ENCODE peak calls at places on chromosome 15, in five cellular contexts. One of them, this sample, is unnamed.

GRCh38 chr15:70356062-70356860 is 258.5 kb upstream of the TLE3 start:
- DNase-seq in HepG2: no peak
- DNase-seq in H1: no peak
- DNase-seq in NT2/D1: no peak
- DNase-seq in GM12878: no peak
- DNase-seq in this sample: no peak

GRCh38 chr15:78341057-78341763 is 1.1 kb downstream of the CRABP1 start:
- DNase-seq in HepG2: no peak
- DNase-seq in H1: no peak
- DNase-seq in NT2/D1: no peak
- DNase-seq in GM12878: no peak
- DNase-seq in this sample: no peak

GRCh38 chr15:83292317-83292716 is 7.9 kb upstream of the BNC1 start:
- DNase-seq in HepG2: no peak
- DNase-seq in H1: no peak
- DNase-seq in NT2/D1: no peak
- DNase-seq in GM12878: no peak
- DNase-seq in this sample: no peak

GRCh38 chr15:33194704-33195261 is at the start of gene FMN1:
- DNase-seq in HepG2: no peak
- DNase-seq in H1: peak
- DNase-seq in NT2/D1: peak
- DNase-seq in GM12878: peak
- DNase-seq in this sample: peak

GRCh38 chr15:68231102-68231818 is 1.7 kb upstream of the CLN6 start:
- DNase-seq in HepG2: no peak
- DNase-seq in H1: no peak
- DNase-seq in NT2/D1: no peak
- DNase-seq in GM12878: no peak
- DNase-seq in this sample: peak

GRCh38 chr15:40250771-40251454 is 12.1 kb downstream of the PAK6 start:
- DNase-seq in HepG2: no peak
- DNase-seq in H1: no peak
- DNase-seq in NT2/D1: no peak
- DNase-seq in GM12878: no peak
- DNase-seq in this sample: no peak

GRCh38 chr15:74315626-74316025 is 51.8 kb downstream of the CYP11A1 start:
- DNase-seq in HepG2: no peak
- DNase-seq in H1: no peak
- DNase-seq in NT2/D1: no peak
- DNase-seq in GM12878: peak
- DNase-seq in this sample: no peak

GRCh38 chr15:33243393-33243792 is 48.9 kb upstream of the FMN1 start:
- DNase-seq in HepG2: no peak
- DNase-seq in H1: no peak
- DNase-seq in NT2/D1: no peak
- DNase-seq in GM12878: no peak
- DNase-seq in this sample: no peak

GRCh38 chr15:25469377-25469776 is 30.6 kb upstream of the UBE3A start:
- DNase-seq in HepG2: no peak
- DNase-seq in H1: no peak
- DNase-seq in NT2/D1: no peak
- DNase-seq in GM12878: no peak
- DNase-seq in this sample: no peak

GRCh38 chr15:62786123-62786825 is 256.3 kb upstream of the TPM1 start:
- DNase-seq in HepG2: no peak
- DNase-seq in H1: no peak
- DNase-seq in NT2/D1: no peak
- DNase-seq in GM12878: no peak
- DNase-seq in this sample: no peak

GRCh38 chr15:78101423-78102105 is 9.2 kb downstream of the SH2D7 start:
- DNase-seq in HepG2: no peak
- DNase-seq in H1: no peak
- DNase-seq in NT2/D1: no peak
- DNase-seq in GM12878: no peak
- DNase-seq in this sample: no peak

GRCh38 chr15:27398631-27399030 is 427.6 kb downstream of the GABRG3 start:
- DNase-seq in HepG2: peak
- DNase-seq in H1: no peak
- DNase-seq in NT2/D1: no peak
- DNase-seq in GM12878: no peak
- DNase-seq in this sample: no peak

GRCh38 chr15:35325374-35325941 is 220.5 kb downstream of the DPH6 start:
- DNase-seq in HepG2: no peak
- DNase-seq in H1: no peak
- DNase-seq in NT2/D1: no peak
- DNase-seq in GM12878: no peak
- DNase-seq in this sample: no peak

GRCh38 chr15:43509923-43510229 is 7.5 kb upstream of the MAP1A start:
- DNase-seq in HepG2: no peak
- DNase-seq in H1: no peak
- DNase-seq in NT2/D1: no peak
- DNase-seq in GM12878: no peak
- DNase-seq in this sample: no peak

GRCh38 chr15:70121656-70122297 is 24.1 kb upstream of the TLE3 start:
- DNase-seq in HepG2: no peak
- DNase-seq in H1: no peak
- DNase-seq in NT2/D1: no peak
- DNase-seq in GM12878: no peak
- DNase-seq in this sample: no peak

GRCh38 chr15:88127477-88127799 is 129.1 kb downstream of the NTRK3 start:
- DNase-seq in HepG2: no peak
- DNase-seq in H1: no peak
- DNase-seq in NT2/D1: no peak
- DNase-seq in GM12878: no peak
- DNase-seq in this sample: no peak

GRCh38 chr15:85008474-85009260 is 27.0 kb downstream of the PDE8A start:
- DNase-seq in HepG2: no peak
- DNase-seq in H1: no peak
- DNase-seq in NT2/D1: no peak
- DNase-seq in GM12878: no peak
- DNase-seq in this sample: no peak

GRCh38 chr15:91235376-91235775 is 135.3 kb downstream of the SV2B start:
- DNase-seq in HepG2: no peak
- DNase-seq in H1: no peak
- DNase-seq in NT2/D1: no peak
- DNase-seq in GM12878: no peak
- DNase-seq in this sample: no peak

GRCh38 chr15:57559875-57560274 is 31.8 kb upstream of the MYZAP start:
- DNase-seq in HepG2: peak
- DNase-seq in H1: peak
- DNase-seq in NT2/D1: peak
- DNase-seq in GM12878: no peak
- DNase-seq in this sample: peak

DNA sequence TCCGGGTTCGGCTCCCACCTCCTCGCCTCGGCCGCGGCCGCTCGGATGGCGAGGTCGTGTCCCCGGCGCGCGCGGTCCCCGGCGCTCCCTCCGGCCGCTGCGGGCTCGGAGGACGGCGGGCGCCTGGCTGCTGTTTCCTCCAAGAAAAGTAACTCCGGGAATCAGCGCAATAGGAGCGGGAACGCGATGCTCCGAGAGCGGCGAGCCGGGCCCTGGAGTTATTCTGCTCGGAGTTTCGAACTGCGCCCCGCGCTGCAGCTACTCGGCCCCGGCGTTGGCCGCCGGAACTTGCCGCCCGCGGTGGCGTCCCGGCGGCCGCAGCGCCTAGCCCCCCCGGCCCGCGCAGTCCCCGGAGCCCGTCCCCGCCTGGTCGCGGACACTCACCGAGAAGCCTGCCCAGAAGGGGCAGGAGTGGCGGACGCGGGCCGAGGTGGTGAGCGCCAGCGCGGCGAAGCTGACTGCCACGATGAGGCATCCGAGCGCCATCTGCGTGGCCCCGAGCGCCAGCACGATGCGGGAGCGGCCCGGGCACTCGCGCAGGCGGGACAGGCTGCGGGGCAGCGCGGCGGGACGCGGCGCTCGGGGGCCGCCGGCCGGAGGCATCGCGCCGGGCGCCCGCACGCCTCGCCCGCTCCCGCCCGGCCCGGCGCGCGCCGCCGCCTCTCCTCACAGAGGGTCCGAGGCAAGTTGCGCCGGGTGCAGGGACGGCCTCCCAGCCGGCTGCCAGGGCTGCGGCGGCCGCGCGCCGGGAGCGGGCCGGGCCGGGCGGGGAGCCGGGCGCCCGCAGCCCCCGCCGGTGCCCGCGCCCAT is 251.9 kb downstream of the TJP1 start:
- DNase-seq in HepG2: no peak
- DNase-seq in H1: no peak
- DNase-seq in NT2/D1: no peak
- DNase-seq in GM12878: no peak
- DNase-seq in this sample: peak
- TF ChIP-seq SUZ12 in HepG2: no peak
- TF ChIP-seq SUZ12 in H1: no peak
- TF ChIP-seq SUZ12 in NT2/D1: no peak
- TF ChIP-seq SUZ12 in GM12878: peak
- TF ChIP-seq SUZ12 in this sample: no peak

DNA sequence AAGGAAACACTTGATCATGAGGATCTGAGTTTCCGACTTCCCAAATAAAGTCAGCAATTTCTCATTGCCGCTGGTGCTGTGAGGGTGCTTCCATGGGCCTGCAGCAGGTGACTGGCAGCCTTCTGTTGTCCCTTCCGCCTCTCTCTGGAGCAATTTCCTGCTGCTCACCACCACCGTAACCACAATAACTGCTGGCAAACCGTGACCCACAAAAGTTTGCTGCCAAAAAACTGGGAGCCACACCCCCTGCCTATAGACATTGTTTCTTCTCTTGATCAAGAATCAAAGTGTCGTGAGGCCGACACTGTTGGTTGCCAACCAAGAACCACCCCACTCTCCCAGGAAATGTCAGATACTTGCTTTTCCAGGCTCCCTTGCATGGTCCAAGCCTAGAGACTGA is 164.0 kb downstream of the NR2F2 start:
- DNase-seq in HepG2: no peak
- DNase-seq in H1: no peak
- DNase-seq in NT2/D1: no peak
- DNase-seq in GM12878: no peak
- DNase-seq in this sample: no peak
- TF ChIP-seq SUZ12 in HepG2: no peak
- TF ChIP-seq SUZ12 in H1: no peak
- TF ChIP-seq SUZ12 in NT2/D1: no peak
- TF ChIP-seq SUZ12 in GM12878: no peak
- TF ChIP-seq SUZ12 in this sample: no peak

DNA sequence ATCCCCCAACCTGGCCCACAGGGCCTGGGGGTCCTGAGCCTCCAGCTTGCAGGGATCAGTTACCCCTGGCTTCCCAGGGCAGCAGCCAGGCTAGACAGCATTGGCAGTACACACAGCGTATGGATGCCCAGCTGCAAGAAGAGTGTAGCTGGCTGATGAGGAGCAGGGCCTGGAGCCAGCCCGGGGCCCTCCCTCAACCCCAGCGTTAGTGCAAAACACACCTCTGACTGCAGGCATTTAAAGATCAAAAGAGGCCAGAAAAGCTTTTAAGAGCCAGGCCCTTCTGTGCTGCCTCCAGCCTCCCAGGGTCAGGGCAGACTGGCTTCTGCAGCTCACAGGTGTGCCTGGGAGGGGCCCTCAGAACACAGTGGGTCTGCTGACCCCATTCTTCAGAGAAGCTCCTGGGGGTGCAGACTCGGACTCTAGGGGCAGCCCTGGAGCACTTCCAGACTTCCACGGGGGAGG is 110.6 kb downstream of the ETFA start:
- DNase-seq in HepG2: no peak
- DNase-seq in H1: no peak
- DNase-seq in NT2/D1: no peak
- DNase-seq in GM12878: no peak
- DNase-seq in this sample: no peak
- TF ChIP-seq SUZ12 in HepG2: no peak
- TF ChIP-seq SUZ12 in H1: no peak
- TF ChIP-seq SUZ12 in NT2/D1: no peak
- TF ChIP-seq SUZ12 in GM12878: no peak
- TF ChIP-seq SUZ12 in this sample: no peak

GRCh38 chr15:89781891-89782618 is 5.9 kb downstream of the MESP2 start:
- DNase-seq in HepG2: peak
- DNase-seq in H1: no peak
- DNase-seq in NT2/D1: no peak
- DNase-seq in GM12878: no peak
- DNase-seq in this sample: no peak
- TF ChIP-seq SUZ12 in HepG2: no peak
- TF ChIP-seq SUZ12 in H1: no peak
- TF ChIP-seq SUZ12 in NT2/D1: no peak
- TF ChIP-seq SUZ12 in GM12878: no peak
- TF ChIP-seq SUZ12 in this sample: no peak

GRCh38 chr15:41942886-41943285 is 29.5 kb downstream of the EHD4 start:
- DNase-seq in HepG2: no peak
- DNase-seq in H1: no peak
- DNase-seq in NT2/D1: no peak
- DNase-seq in GM12878: no peak
- DNase-seq in this sample: no peak

GRCh38 chr15:41940441-41940857 is 31.9 kb downstream of the EHD4 start:
- DNase-seq in HepG2: peak
- DNase-seq in H1: no peak
- DNase-seq in NT2/D1: no peak
- DNase-seq in GM12878: no peak
- DNase-seq in this sample: no peak

GRCh38 chr15:41939986-41940385 is 32.4 kb downstream of the EHD4 start:
- DNase-seq in HepG2: no peak
- DNase-seq in H1: no peak
- DNase-seq in NT2/D1: no peak
- DNase-seq in GM12878: no peak
- DNase-seq in this sample: no peak

GRCh38 chr15:41943543-41944312 is 28.6 kb downstream of the EHD4 start:
- DNase-seq in HepG2: no peak
- DNase-seq in H1: no peak
- DNase-seq in NT2/D1: no peak
- DNase-seq in GM12878: no peak
- DNase-seq in this sample: no peak

GRCh38 chr15:41941644-41942415 is 30.5 kb downstream of the EHD4 start:
- DNase-seq in HepG2: no peak
- DNase-seq in H1: no peak
- DNase-seq in NT2/D1: peak
- DNase-seq in GM12878: no peak
- DNase-seq in this sample: no peak
- TF ChIP-seq SUZ12 in HepG2: no peak
- TF ChIP-seq SUZ12 in H1: no peak
- TF ChIP-seq SUZ12 in NT2/D1: no peak
- TF ChIP-seq SUZ12 in GM12878: no peak
- TF ChIP-seq SUZ12 in this sample: no peak

GRCh38 chr15:75349851-75350588 is 3.2 kb downstream of the NEIL1 start:
- DNase-seq in HepG2: no peak
- DNase-seq in H1: no peak
- DNase-seq in NT2/D1: no peak
- DNase-seq in GM12878: peak
- DNase-seq in this sample: no peak
- TF ChIP-seq SUZ12 in HepG2: no peak
- TF ChIP-seq SUZ12 in H1: no peak
- TF ChIP-seq SUZ12 in NT2/D1: no peak
- TF ChIP-seq SUZ12 in GM12878: no peak
- TF ChIP-seq SUZ12 in this sample: no peak

DNA sequence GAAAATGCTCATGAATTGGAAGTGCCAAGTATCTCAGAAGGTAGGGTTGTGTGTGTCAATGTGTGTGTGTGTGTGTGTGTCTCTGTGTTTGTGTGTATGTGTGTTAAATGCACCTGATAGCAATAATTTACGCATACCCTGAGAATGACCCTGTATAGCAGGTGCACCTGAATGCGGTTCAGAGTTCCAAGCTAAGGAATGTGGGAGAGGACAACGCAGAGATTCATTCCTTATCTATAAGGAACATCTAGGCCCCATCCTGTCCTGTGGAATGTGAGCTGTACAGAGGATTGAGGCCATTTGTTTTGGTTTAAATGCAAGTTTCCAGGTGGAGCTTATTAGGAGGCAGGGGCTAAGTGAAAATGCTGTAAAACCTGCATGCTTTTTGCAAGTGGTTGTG is 49.1 kb upstream of the NEDD4 start:
- DNase-seq in HepG2: peak
- DNase-seq in H1: no peak
- DNase-seq in NT2/D1: no peak
- DNase-seq in GM12878: no peak
- DNase-seq in this sample: no peak
- TF ChIP-seq SUZ12 in HepG2: no peak
- TF ChIP-seq SUZ12 in H1: no peak
- TF ChIP-seq SUZ12 in NT2/D1: no peak
- TF ChIP-seq SUZ12 in GM12878: no peak
- TF ChIP-seq SUZ12 in this sample: no peak

This sample was measured in HEK293T.